ENCODE peak calls at places on chromosomes 12 and 14, in seven cellular contexts. One of them, this sample, is unnamed.

GRCh38 chr14:102363182-102363952 is 626 bp downstream of the TECPR2 start:
- DNase-seq in H1: no peak
- DNase-seq in HEK293T: no peak
- DNase-seq in HCT116: no peak
- DNase-seq in HepG2: no peak
- DNase-seq in GM12878: no peak
- DNase-seq in K562: peak
- DNase-seq in this sample: peak

GRCh38 chr12:49902399-49903350 is 1.0 kb downstream of the FAIM2 start:
- DNase-seq in H1: no peak
- DNase-seq in HEK293T: no peak
- DNase-seq in HCT116: no peak
- DNase-seq in HepG2: no peak
- DNase-seq in GM12878: no peak
- DNase-seq in K562: peak
- DNase-seq in this sample: peak

GRCh38 chr12:52139579-52140062 is 52.2 kb downstream of the KRT80 start:
- DNase-seq in H1: no peak
- DNase-seq in HEK293T: peak
- DNase-seq in HCT116: no peak
- DNase-seq in HepG2: no peak
- DNase-seq in GM12878: no peak
- DNase-seq in K562: peak
- DNase-seq in this sample: peak

GRCh38 chr12:58509116-58509885 is 411.0 kb downstream of the LRIG3 start:
- DNase-seq in H1: no peak
- DNase-seq in HEK293T: no peak
- DNase-seq in HCT116: no peak
- DNase-seq in HepG2: no peak
- DNase-seq in GM12878: no peak
- DNase-seq in K562: no peak
- DNase-seq in this sample: no peak

GRCh38 chr12:12786716-12787601 is 1.5 kb downstream of the APOLD1 start:
- DNase-seq in H1: peak
- DNase-seq in HEK293T: peak
- DNase-seq in HCT116: no peak
- DNase-seq in HepG2: peak
- DNase-seq in GM12878: no peak
- DNase-seq in K562: peak
- DNase-seq in this sample: peak

GRCh38 chr12:106084759-106085158 is 54.0 kb downstream of the NUAK1 start:
- DNase-seq in H1: no peak
- DNase-seq in HEK293T: no peak
- DNase-seq in HCT116: no peak
- DNase-seq in HepG2: no peak
- DNase-seq in GM12878: no peak
- DNase-seq in K562: no peak
- DNase-seq in this sample: no peak

GRCh38 chr12:107092669-107093546 is 441 bp downstream of the CRY1 start:
- DNase-seq in H1: no peak
- DNase-seq in HEK293T: peak
- DNase-seq in HCT116: no peak
- DNase-seq in HepG2: peak
- DNase-seq in GM12878: no peak
- DNase-seq in K562: peak
- DNase-seq in this sample: peak

GRCh38 chr14:74417201-74417600 is 8.8 kb downstream of the SYNDIG1L start:
- DNase-seq in H1: no peak
- DNase-seq in HEK293T: no peak
- DNase-seq in HCT116: no peak
- DNase-seq in HepG2: no peak
- DNase-seq in GM12878: no peak
- DNase-seq in K562: no peak
- DNase-seq in this sample: no peak

GRCh38 chr12:109718390-109718789 is 4.8 kb downstream of the FAM222A start:
- DNase-seq in H1: no peak
- DNase-seq in HEK293T: peak
- DNase-seq in HCT116: no peak
- DNase-seq in HepG2: no peak
- DNase-seq in GM12878: no peak
- DNase-seq in K562: no peak
- DNase-seq in this sample: peak

GRCh38 chr14:71703477-71703876 is 228.8 kb upstream of the RGS6 start:
- DNase-seq in H1: no peak
- DNase-seq in HEK293T: no peak
- DNase-seq in HCT116: no peak
- DNase-seq in HepG2: no peak
- DNase-seq in GM12878: no peak
- DNase-seq in K562: no peak
- DNase-seq in this sample: no peak

GRCh38 chr12:52236386-52237050 is 3.5 kb downstream of the KRT7 start:
- DNase-seq in H1: no peak
- DNase-seq in HEK293T: no peak
- DNase-seq in HCT116: no peak
- DNase-seq in HepG2: no peak
- DNase-seq in GM12878: no peak
- DNase-seq in K562: no peak
- DNase-seq in this sample: no peak

GRCh38 chr12:48969847-48970701 is 1.5 kb downstream of the WNT10B start:
- DNase-seq in H1: no peak
- DNase-seq in HEK293T: no peak
- DNase-seq in HCT116: no peak
- DNase-seq in HepG2: no peak
- DNase-seq in GM12878: no peak
- DNase-seq in K562: peak
- DNase-seq in this sample: peak

GRCh38 chr12:1890119-1890703 is 28.2 kb downstream of the CACNA2D4 start:
- DNase-seq in H1: no peak
- DNase-seq in HEK293T: no peak
- DNase-seq in HCT116: no peak
- DNase-seq in HepG2: no peak
- DNase-seq in GM12878: no peak
- DNase-seq in K562: no peak
- DNase-seq in this sample: no peak

GRCh38 chr12:11576104-11576503 is 73.4 kb upstream of the ETV6 start:
- DNase-seq in H1: no peak
- DNase-seq in HEK293T: no peak
- DNase-seq in HCT116: no peak
- DNase-seq in HepG2: no peak
- DNase-seq in GM12878: peak
- DNase-seq in K562: no peak
- DNase-seq in this sample: no peak

GRCh38 chr12:129052373-129052772 is 199.1 kb downstream of the GLT1D1 start:
- DNase-seq in H1: no peak
- DNase-seq in HEK293T: no peak
- DNase-seq in HCT116: no peak
- DNase-seq in HepG2: no peak
- DNase-seq in GM12878: no peak
- DNase-seq in K562: no peak
- DNase-seq in this sample: no peak

GRCh38 chr12:108724054-108724889 is 7.0 kb downstream of the CORO1C start:
- DNase-seq in H1: no peak
- DNase-seq in HEK293T: no peak
- DNase-seq in HCT116: no peak
- DNase-seq in HepG2: no peak
- DNase-seq in GM12878: no peak
- DNase-seq in K562: no peak
- DNase-seq in this sample: no peak

GRCh38 chr12:109716512-109717389 is 3.1 kb downstream of the FAM222A start:
- DNase-seq in H1: no peak
- DNase-seq in HEK293T: no peak
- DNase-seq in HCT116: no peak
- DNase-seq in HepG2: peak
- DNase-seq in GM12878: no peak
- DNase-seq in K562: no peak
- DNase-seq in this sample: no peak

GRCh38 chr12:2083008-2083407 is 30.2 kb downstream of the CACNA1C start:
- DNase-seq in H1: no peak
- DNase-seq in HEK293T: no peak
- DNase-seq in HCT116: no peak
- DNase-seq in HepG2: no peak
- DNase-seq in GM12878: no peak
- DNase-seq in K562: no peak
- DNase-seq in this sample: no peak

GRCh38 chr14:33184587-33184986 is 245.9 kb downstream of the NPAS3 start:
- DNase-seq in H1: no peak
- DNase-seq in HEK293T: no peak
- DNase-seq in HCT116: no peak
- DNase-seq in HepG2: no peak
- DNase-seq in GM12878: no peak
- DNase-seq in K562: no peak
- DNase-seq in this sample: no peak

GRCh38 chr12:95099270-95099790 is 25.9 kb upstream of the NR2C1 start:
- DNase-seq in H1: no peak
- DNase-seq in HEK293T: no peak
- DNase-seq in HCT116: no peak
- DNase-seq in HepG2: no peak
- DNase-seq in GM12878: no peak
- DNase-seq in K562: no peak
- DNase-seq in this sample: no peak

DNA sequence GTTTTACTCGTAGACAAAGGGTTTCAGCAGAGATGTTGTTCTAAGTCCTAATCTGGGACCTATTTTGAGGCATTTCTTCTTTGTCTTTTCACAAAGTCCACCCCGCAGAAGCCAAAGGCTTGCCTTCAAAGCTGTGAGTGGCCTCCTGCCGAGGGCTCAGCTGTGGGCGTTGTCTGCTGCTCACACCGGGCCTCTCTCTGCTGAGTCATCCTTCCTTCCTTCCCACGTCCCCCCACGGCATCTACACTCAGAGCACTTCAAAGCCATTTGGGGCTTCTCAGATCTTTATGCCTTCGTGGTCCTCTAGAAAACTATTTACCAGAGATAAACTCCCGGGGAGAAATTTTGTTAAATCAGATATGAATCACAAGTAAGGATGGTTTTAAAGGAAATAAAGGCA is 115.9 kb upstream of the TMPO start:
- DNase-seq in H1: peak
- DNase-seq in HEK293T: peak
- DNase-seq in HCT116: peak
- DNase-seq in HepG2: peak
- DNase-seq in GM12878: no peak
- DNase-seq in K562: peak
- DNase-seq in this sample: peak
- TF ChIP-seq SP1 in H1: no peak
- TF ChIP-seq SP1 in HEK293T: no peak
- TF ChIP-seq SP1 in HCT116: peak
- TF ChIP-seq SP1 in HepG2: no peak
- TF ChIP-seq SP1 in GM12878: no peak
- TF ChIP-seq SP1 in K562: no peak
- TF ChIP-seq SP1 in this sample: no peak

GRCh38 chr12:113409462-113410124 is 5.9 kb upstream of the SDS start:
- DNase-seq in H1: no peak
- DNase-seq in HEK293T: no peak
- DNase-seq in HCT116: no peak
- DNase-seq in HepG2: no peak
- DNase-seq in GM12878: no peak
- DNase-seq in K562: no peak
- DNase-seq in this sample: no peak

GRCh38 chr12:113418213-113418879 is 3.8 kb upstream of the SDSL start:
- DNase-seq in H1: no peak
- DNase-seq in HEK293T: no peak
- DNase-seq in HCT116: no peak
- DNase-seq in HepG2: peak
- DNase-seq in GM12878: no peak
- DNase-seq in K562: no peak
- DNase-seq in this sample: no peak

GRCh38 chr12:113416091-113416754 is 6.0 kb upstream of the SDSL start:
- DNase-seq in H1: no peak
- DNase-seq in HEK293T: no peak
- DNase-seq in HCT116: no peak
- DNase-seq in HepG2: no peak
- DNase-seq in GM12878: no peak
- DNase-seq in K562: peak
- DNase-seq in this sample: no peak

GRCh38 chr12:113413488-113413939 is 8.7 kb upstream of the SDSL start:
- DNase-seq in H1: no peak
- DNase-seq in HEK293T: no peak
- DNase-seq in HCT116: no peak
- DNase-seq in HepG2: peak
- DNase-seq in GM12878: no peak
- DNase-seq in K562: no peak
- DNase-seq in this sample: no peak

GRCh38 chr12:113414519-113415038 is 7.6 kb upstream of the SDSL start:
- DNase-seq in H1: no peak
- DNase-seq in HEK293T: no peak
- DNase-seq in HCT116: no peak
- DNase-seq in HepG2: no peak
- DNase-seq in GM12878: no peak
- DNase-seq in K562: no peak
- DNase-seq in this sample: no peak
- TF ChIP-seq SP1 in H1: no peak
- TF ChIP-seq SP1 in HEK293T: no peak
- TF ChIP-seq SP1 in HCT116: no peak
- TF ChIP-seq SP1 in HepG2: no peak
- TF ChIP-seq SP1 in GM12878: no peak
- TF ChIP-seq SP1 in K562: no peak
- TF ChIP-seq SP1 in this sample: no peak

DNA sequence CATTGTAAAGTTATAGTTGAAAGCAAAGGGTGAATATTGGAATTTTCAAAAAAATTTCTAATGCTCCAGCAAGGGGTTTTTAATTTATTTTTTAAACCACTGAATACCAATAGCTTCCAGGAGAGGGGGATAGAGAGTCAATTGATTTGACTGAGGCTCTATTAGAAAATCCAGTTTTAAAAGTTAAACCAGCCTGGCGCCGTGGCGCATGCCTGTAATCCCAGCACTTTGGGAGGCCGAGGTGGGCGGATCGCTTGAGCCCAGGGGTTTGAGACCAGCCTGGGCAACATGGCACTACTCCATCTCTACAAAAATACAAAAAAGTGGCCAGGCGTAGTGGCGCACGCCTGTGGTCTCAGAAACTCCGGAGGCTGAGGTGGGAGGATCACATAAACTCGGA is 150.1 kb downstream of the SLC38A4 start:
- DNase-seq in H1: no peak
- DNase-seq in HEK293T: peak
- DNase-seq in HCT116: no peak
- DNase-seq in HepG2: peak
- DNase-seq in GM12878: no peak
- DNase-seq in K562: no peak
- DNase-seq in this sample: peak
- TF ChIP-seq SP1 in H1: no peak
- TF ChIP-seq SP1 in HEK293T: no peak
- TF ChIP-seq SP1 in HCT116: no peak
- TF ChIP-seq SP1 in HepG2: no peak
- TF ChIP-seq SP1 in GM12878: no peak
- TF ChIP-seq SP1 in K562: no peak
- TF ChIP-seq SP1 in this sample: no peak

DNA sequence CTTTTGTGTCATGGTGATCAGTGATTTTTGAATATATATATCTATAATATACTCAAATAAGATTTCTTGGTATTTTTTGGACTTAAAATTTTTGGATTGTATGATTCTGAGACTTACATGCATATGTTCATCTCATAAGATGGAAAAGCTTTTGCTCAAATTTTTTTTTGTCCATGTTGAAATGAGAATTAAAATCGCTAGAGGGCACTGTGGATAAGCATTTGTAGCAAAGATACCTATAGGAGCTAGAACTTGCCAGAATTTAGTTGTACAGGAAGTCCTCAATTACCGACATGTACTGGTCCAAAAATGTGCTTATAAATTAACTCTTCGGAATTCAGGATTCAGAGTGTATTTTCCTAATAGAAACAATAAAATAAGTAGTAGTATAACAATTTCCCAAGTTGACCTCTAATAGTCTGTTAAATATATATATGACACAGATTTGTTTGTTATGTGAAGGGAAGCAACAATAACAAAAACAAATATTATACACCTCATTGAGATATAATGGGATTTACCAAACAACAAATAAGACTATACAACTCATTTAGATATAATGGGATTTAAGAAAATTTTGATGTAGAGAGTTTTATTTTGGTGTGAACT is 179.6 kb downstream of the TMEM117 start:
- DNase-seq in H1: no peak
- DNase-seq in HEK293T: peak
- DNase-seq in HCT116: peak
- DNase-seq in HepG2: peak
- DNase-seq in GM12878: peak
- DNase-seq in K562: peak
- DNase-seq in this sample: no peak
- TF ChIP-seq SP1 in H1: no peak
- TF ChIP-seq SP1 in HEK293T: no peak
- TF ChIP-seq SP1 in HCT116: no peak
- TF ChIP-seq SP1 in HepG2: no peak
- TF ChIP-seq SP1 in GM12878: no peak
- TF ChIP-seq SP1 in K562: no peak
- TF ChIP-seq SP1 in this sample: no peak